ENCODE peak calls at places on chromosomes 6 and 20, in ten cellular contexts. I, T, V, J, C, L, D, H, M and F are unnamed samples.

GRCh38 chr6:11744753-11745152 is 33.9 kb downstream of the ADTRP start:
- DNase-seq in I (peak), T (peak), V (no peak), J (peak), C (no peak), L (no peak), D (peak), H (no peak), M (peak), F (peak)

GRCh38 chr6:158570681-158570962 is 10.7 kb downstream of the TMEM181 start:
- DNase-seq in I (no peak), T (no peak), V (no peak), J (no peak), C (no peak), L (no peak), D (no peak), H (no peak), M (no peak), F (no peak)

GRCh38 chr6:73455865-73456629 is 4.0 kb upstream of the CGAS start:
- DNase-seq in I (no peak), T (no peak), V (no peak), J (no peak), C (no peak), L (peak), D (peak), H (no peak), M (no peak), F (no peak)

GRCh38 chr6:43627008-43627825 is 1.8 kb downstream of the GTPBP2 start:
- DNase-seq in I (peak), T (peak), V (peak), J (peak), C (no peak), L (peak), D (peak), H (peak), M (peak), F (peak)

GRCh38 chr20:37886851-37887297 is 16.1 kb upstream of the VSTM2L start:
- DNase-seq in I (peak), T (peak), V (no peak), J (no peak), C (no peak), L (no peak), D (no peak), H (no peak), M (no peak), F (no peak)

GRCh38 chr6:99588618-99589289 is 17.9 kb upstream of the PRDM13 start:
- DNase-seq in I (peak), T (peak), V (no peak), J (peak), C (peak), L (peak), D (peak), H (peak), M (peak), F (peak)

GRCh38 chr20:19397676-19398075 is 185.2 kb downstream of the SLC24A3 start:
- DNase-seq in I (no peak), T (no peak), V (no peak), J (no peak), C (no peak), L (no peak), D (no peak), H (no peak), M (no peak), F (no peak)

GRCh38 chr6:10014561-10014960 is 400.3 kb downstream of the TFAP2A start:
- DNase-seq in I (no peak), T (no peak), V (no peak), J (no peak), C (no peak), L (no peak), D (peak), H (no peak), M (no peak), F (peak)

GRCh38 chr6:6659600-6660327 is 71.2 kb downstream of the LY86 start:
- DNase-seq in I (peak), T (no peak), V (no peak), J (no peak), C (no peak), L (no peak), D (no peak), H (no peak), M (no peak), F (peak)

GRCh38 chr6:150203871-150204545 is 61.2 kb downstream of the PPP1R14C start:
- DNase-seq in I (no peak), T (no peak), V (no peak), J (no peak), C (no peak), L (no peak), D (no peak), H (no peak), M (no peak), F (no peak)

GRCh38 chr6:77430506-77430905 is 32.8 kb downstream of the HTR1B start:
- DNase-seq in I (no peak), T (no peak), V (no peak), J (no peak), C (no peak), L (no peak), D (no peak), H (no peak), M (no peak), F (no peak)

GRCh38 chr6:132132420-132132819 is 181.2 kb upstream of the CCN2 start:
- DNase-seq in I (peak), T (no peak), V (no peak), J (peak), C (no peak), L (no peak), D (peak), H (no peak), M (no peak), F (no peak)

GRCh38 chr6:36755435-36756348 is 58.1 kb downstream of the RAB44 start:
- DNase-seq in I (no peak), T (peak), V (no peak), J (no peak), C (no peak), L (peak), D (peak), H (no peak), M (no peak), F (no peak)

GRCh38 chr20:2455771-2456497 is 14.7 kb downstream of the SNRPB start:
- DNase-seq in I (no peak), T (no peak), V (no peak), J (no peak), C (no peak), L (no peak), D (no peak), H (no peak), M (no peak), F (no peak)

GRCh38 chr20:46872315-46873211 is 22.1 kb upstream of the EYA2 start:
- DNase-seq in I (no peak), T (no peak), V (peak), J (no peak), C (no peak), L (peak), D (peak), H (no peak), M (no peak), F (no peak)

GRCh38 chr6:146670161-146670560 is 71.4 kb downstream of the ADGB start:
- DNase-seq in I (no peak), T (no peak), V (no peak), J (no peak), C (no peak), L (no peak), D (peak), H (no peak), M (no peak), F (no peak)

GRCh38 chr6:160355001-160355400 is 6.8 kb downstream of the SLC22A3 start:
- DNase-seq in I (no peak), T (peak), V (no peak), J (no peak), C (no peak), L (peak), D (no peak), H (no peak), M (no peak), F (no peak)

GRCh38 chr6:79941489-79942151 is 5.7 kb downstream of the ELOVL4 start:
- DNase-seq in I (no peak), T (no peak), V (no peak), J (no peak), C (no peak), L (no peak), D (no peak), H (no peak), M (no peak), F (no peak)

GRCh38 chr6:7883381-7883780 is 27.2 kb downstream of the TXNDC5 start:
- DNase-seq in I (no peak), T (no peak), V (no peak), J (no peak), C (no peak), L (no peak), D (no peak), H (no peak), M (no peak), F (no peak)

GRCh38 chr6:96604420-96604819 is 41.5 kb downstream of the FHL5 start:
- DNase-seq in I (no peak), T (no peak), V (no peak), J (no peak), C (no peak), L (no peak), D (no peak), H (no peak), M (no peak), F (no peak)

GRCh38 chr20:13416531-13416930 is 195.5 kb downstream of the ISM1 start:
- DNase-seq in I (no peak), T (no peak), V (no peak), J (no peak), C (no peak), L (no peak), D (no peak), H (no peak), M (no peak), F (no peak)

GRCh38 chr20:41095110-41095969 is 42.0 kb upstream of the PLCG1 start:
- DNase-seq in I (peak), T (peak), V (peak), J (peak), C (no peak), L (peak), D (peak), H (peak), M (no peak), F (peak)

GRCh38 chr6:144343736-144344428 is 58.7 kb downstream of the UTRN start:
- DNase-seq in I (peak), T (no peak), V (no peak), J (no peak), C (no peak), L (peak), D (no peak), H (no peak), M (no peak), F (no peak)

GRCh38 chr6:40755046-40755681 is 168.0 kb upstream of the LRFN2 start:
- DNase-seq in I (no peak), T (no peak), V (no peak), J (no peak), C (no peak), L (no peak), D (peak), H (no peak), M (no peak), F (no peak)

GRCh38 chr6:54018722-54019121 is 92.5 kb upstream of the MLIP start:
- DNase-seq in I (no peak), T (no peak), V (no peak), J (no peak), C (no peak), L (no peak), D (no peak), H (no peak), M (no peak), F (no peak)

GRCh38 chr6:160039441-160039840 is 70.6 kb downstream of the IGF2R start:
- DNase-seq in I (no peak), T (no peak), V (no peak), J (no peak), C (no peak), L (no peak), D (no peak), H (no peak), M (no peak), F (no peak)

GRCh38 chr20:11544029-11544678 is 373.5 kb upstream of the BTBD3 start:
- DNase-seq in I (peak), T (no peak), V (peak), J (peak), C (no peak), L (peak), D (peak), H (peak), M (peak), F (no peak)

GRCh38 chr20:59121714-59122376 is 41.8 kb upstream of the ZNF831 start:
- DNase-seq in I (no peak), T (no peak), V (no peak), J (no peak), C (no peak), L (no peak), D (no peak), H (no peak), M (no peak), F (no peak)

GRCh38 chr6:110491644-110492317 is 15.4 kb upstream of the SLC22A16 start:
- DNase-seq in I (no peak), T (no peak), V (no peak), J (no peak), C (no peak), L (no peak), D (peak), H (no peak), M (no peak), F (peak)

GRCh38 chr20:39800548-39800947 is 838.4 kb downstream of the DHX35 start:
- DNase-seq in I (peak), T (peak), V (no peak), J (peak), C (no peak), L (peak), D (peak), H (no peak), M (peak), F (no peak)

GRCh38 chr6:122082370-122082769 is 317.1 kb upstream of the HSF2 start:
- DNase-seq in I (no peak), T (no peak), V (no peak), J (no peak), C (no peak), L (no peak), D (no peak), H (no peak), M (no peak), F (no peak)

GRCh38 chr20:33789109-33789857 is 21.9 kb upstream of the CHMP4B start:
- DNase-seq in I (no peak), T (peak), V (peak), J (peak), C (no peak), L (peak), D (peak), H (peak), M (peak), F (no peak)

GRCh38 chr20:18267815-18268214 is 20.5 kb upstream of the ZNF133 start:
- DNase-seq in I (no peak), T (no peak), V (no peak), J (no peak), C (no peak), L (no peak), D (no peak), H (no peak), M (no peak), F (no peak)

GRCh38 chr20:49276201-49276894 is 1.5 kb downstream of the ZNFX1 start:
- DNase-seq in I (peak), T (peak), V (no peak), J (no peak), C (no peak), L (no peak), D (peak), H (no peak), M (no peak), F (no peak)

GRCh38 chr6:29845405-29846006 is 17.9 kb downstream of the HLA-G start:
- DNase-seq in I (no peak), T (no peak), V (peak), J (no peak), C (no peak), L (peak), D (no peak), H (no peak), M (no peak), F (no peak)

GRCh38 chr20:23436681-23437080 is 2.8 kb upstream of the CSTL1 start:
- DNase-seq in I (no peak), T (no peak), V (no peak), J (no peak), C (no peak), L (no peak), D (no peak), H (no peak), M (no peak), F (no peak)

GRCh38 chr6:43804550-43805223 is 34.7 kb downstream of the VEGFA start:
- DNase-seq in I (no peak), T (no peak), V (no peak), J (peak), C (no peak), L (no peak), D (no peak), H (no peak), M (no peak), F (no peak)

GRCh38 chr20:62516345-62516744 is 40.5 kb upstream of the GATA5 start:
- DNase-seq in I (peak), T (no peak), V (no peak), J (no peak), C (no peak), L (peak), D (no peak), H (no peak), M (no peak), F (no peak)
- TF ChIP-seq CTCF in I (peak), T (no peak), V (peak), J (peak), C (peak), L (peak), D (peak), H (no peak), M (no peak), F (no peak)

GRCh38 chr6:26223677-26224546 is 136.7 kb downstream of the HFE start:
- DNase-seq in I (peak), T (peak), V (peak), J (peak), C (no peak), L (peak), D (peak), H (peak), M (no peak), F (peak)

GRCh38 chr6:26221186-26221585 is 134.0 kb downstream of the HFE start:
- DNase-seq in I (no peak), T (no peak), V (no peak), J (no peak), C (no peak), L (no peak), D (no peak), H (no peak), M (no peak), F (no peak)

GRCh38 chr6:26224547-26224912 is 137.3 kb downstream of the HFE start:
- DNase-seq in I (no peak), T (no peak), V (no peak), J (no peak), C (no peak), L (no peak), D (no peak), H (no peak), M (no peak), F (no peak)

GRCh38 chr6:26223213-26223612 is 136.0 kb downstream of the HFE start:
- DNase-seq in I (no peak), T (no peak), V (no peak), J (no peak), C (no peak), L (peak), D (peak), H (no peak), M (no peak), F (no peak)

DNA sequence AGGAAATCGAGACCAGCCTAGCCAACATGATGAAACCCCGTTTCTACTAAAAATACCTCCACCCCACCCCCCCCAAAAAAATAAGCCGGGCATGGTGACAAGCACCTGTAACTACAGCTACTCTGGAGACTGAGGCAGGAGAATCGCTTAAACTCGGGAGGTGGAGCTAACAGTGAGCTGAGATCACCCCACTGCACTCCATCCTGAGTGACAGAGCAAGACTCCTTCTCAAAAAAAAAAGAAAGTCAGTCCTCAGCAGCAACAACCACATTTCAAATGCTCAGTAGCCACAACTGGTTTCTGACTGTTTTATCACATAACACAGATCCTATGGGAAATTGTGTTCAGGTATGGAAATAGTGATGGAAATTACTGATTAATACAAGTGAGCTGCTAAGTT is 135.4 kb downstream of the HFE start:
- DNase-seq in I (no peak), T (no peak), V (no peak), J (no peak), C (no peak), L (no peak), D (no peak), H (no peak), M (no peak), F (no peak)
- H3K4me3 ChIP-seq in I (no peak), T (no peak), V (peak), J (no peak), C (peak), L (no peak), D (no peak), H (no peak), M (no peak), F (no peak)

GRCh38 chr6:119891638-119892037 is 542.1 kb upstream of the MAN1A1 start:
- DNase-seq in I (no peak), T (no peak), V (no peak), J (no peak), C (no peak), L (no peak), D (no peak), H (no peak), M (no peak), F (no peak)
- TF ChIP-seq POLR2A in I (no peak), T (no peak), V (no peak), J (no peak), C (no peak), L (no peak), D (no peak), H (no peak), M (no peak), F (no peak)

DNA sequence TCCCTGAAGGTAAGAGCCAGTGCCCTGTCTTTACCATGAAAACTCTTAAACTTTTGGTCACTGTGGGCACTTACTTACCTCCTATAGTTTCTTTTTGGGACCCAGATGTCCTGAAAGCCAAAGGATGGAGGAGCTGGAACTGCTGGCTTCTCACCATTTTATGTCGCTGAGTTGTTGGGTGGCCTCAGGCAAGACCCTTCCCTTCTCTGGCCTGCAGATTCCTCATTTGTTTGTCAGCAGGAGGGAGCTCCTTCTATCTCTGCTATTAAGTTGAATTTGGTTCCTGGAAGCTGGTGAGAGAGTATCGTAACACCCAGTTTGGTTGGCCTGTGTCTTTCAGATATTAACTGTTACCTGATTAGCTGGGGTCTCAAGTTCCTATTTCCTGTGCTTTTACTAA is 68.2 kb upstream of the MYL9 start:
- DNase-seq in I (no peak), T (no peak), V (no peak), J (no peak), C (no peak), L (no peak), D (no peak), H (no peak), M (no peak), F (no peak)
- TF ChIP-seq CTCF in I (no peak), T (no peak), V (no peak), J (no peak), C (no peak), L (no peak), D (no peak), H (no peak), M (no peak), F (no peak)

GRCh38 chr6:133892444-133893323 is 3.8 kb downstream of the TCF21 start:
- DNase-seq in I (no peak), T (no peak), V (no peak), J (no peak), C (no peak), L (no peak), D (peak), H (no peak), M (no peak), F (no peak)
- H3K4me3 ChIP-seq in I (peak), T (no peak), V (peak), J (no peak), C (peak), L (no peak), D (peak), H (peak), M (no peak), F (no peak)